ENCODE peak calls at places on chromosome 11, in four cellular contexts. P is fibroblast of villous mesenchyme, S is A549, E is kidney epithelial cell. D is an unnamed sample.

GRCh38 chr11:16296243-16296642 is 60.1 kb downstream of the SOX6 start:
- DNase-seq in P (no peak), E (no peak), S (no peak), D (no peak)

GRCh38 chr11:116257092-116257491 is 515.7 kb downstream of the BUD13 start:
- DNase-seq in P (no peak), E (no peak), S (no peak), D (no peak)

GRCh38 chr11:112277937-112278336 is 17.3 kb upstream of the PLET1 start:
- DNase-seq in S (no peak), P (no peak), E (peak), D (no peak)

GRCh38 chr11:76666830-76667229 is 3.7 kb downstream of the LRRC32 start:
- DNase-seq in E (no peak), P (no peak), S (no peak), D (no peak)

GRCh38 chr11:1825039-1825740 is 9.6 kb upstream of the SYT8 start:
- DNase-seq in S (peak), P (peak), E (no peak), D (no peak)

GRCh38 chr11:124329787-124330478 is 9.9 kb upstream of the OR8D2 start:
- DNase-seq in S (no peak), P (peak), E (no peak), D (no peak)

GRCh38 chr11:7204778-7205177 is 46.9 kb upstream of the SYT9 start:
- DNase-seq in E (peak), P (no peak), S (no peak), D (no peak)

GRCh38 chr11:127105578-127105977 is 105.0 kb upstream of the KIRREL3 start:
- DNase-seq in E (no peak), P (no peak), S (no peak), D (no peak)

GRCh38 chr11:64348611-64349387 is 8.8 kb downstream of the CCDC88B start:
- DNase-seq in E (no peak), P (no peak), S (no peak), D (no peak)

GRCh38 chr11:128757886-128758612 is 64.2 kb downstream of the FLI1 start:
- DNase-seq in S (no peak), E (no peak), P (no peak), D (no peak)

GRCh38 chr11:119356349-119357031 is 10.0 kb upstream of the MFRP start:
- DNase-seq in P (peak), S (peak), E (no peak), D (no peak)
- H3K4me3 ChIP-seq in P (peak), S (peak), E (peak), D (peak)

GRCh38 chr11:104637652-104638170 is 260.5 kb downstream of the CASP12 start:
- DNase-seq in P (no peak), S (no peak), E (no peak), D (no peak)
- TF ChIP-seq CTCF in P (no peak), S (no peak), E (no peak), D (no peak)

GRCh38 chr11:33913991-33914390 is 22.1 kb upstream of the LMO2 start:
- DNase-seq in E (no peak), P (no peak), S (no peak), D (no peak)
- H3K4me3 ChIP-seq in E (no peak), P (no peak), S (no peak), D (no peak)

GRCh38 chr11:86535773-86536172 is 136.6 kb downstream of the ME3 start:
- DNase-seq in S (no peak), E (no peak), P (no peak), D (no peak)

GRCh38 chr11:86538223-86538548 is 134.2 kb downstream of the ME3 start:
- DNase-seq in E (no peak), P (no peak), S (no peak), D (no peak)

DNA sequence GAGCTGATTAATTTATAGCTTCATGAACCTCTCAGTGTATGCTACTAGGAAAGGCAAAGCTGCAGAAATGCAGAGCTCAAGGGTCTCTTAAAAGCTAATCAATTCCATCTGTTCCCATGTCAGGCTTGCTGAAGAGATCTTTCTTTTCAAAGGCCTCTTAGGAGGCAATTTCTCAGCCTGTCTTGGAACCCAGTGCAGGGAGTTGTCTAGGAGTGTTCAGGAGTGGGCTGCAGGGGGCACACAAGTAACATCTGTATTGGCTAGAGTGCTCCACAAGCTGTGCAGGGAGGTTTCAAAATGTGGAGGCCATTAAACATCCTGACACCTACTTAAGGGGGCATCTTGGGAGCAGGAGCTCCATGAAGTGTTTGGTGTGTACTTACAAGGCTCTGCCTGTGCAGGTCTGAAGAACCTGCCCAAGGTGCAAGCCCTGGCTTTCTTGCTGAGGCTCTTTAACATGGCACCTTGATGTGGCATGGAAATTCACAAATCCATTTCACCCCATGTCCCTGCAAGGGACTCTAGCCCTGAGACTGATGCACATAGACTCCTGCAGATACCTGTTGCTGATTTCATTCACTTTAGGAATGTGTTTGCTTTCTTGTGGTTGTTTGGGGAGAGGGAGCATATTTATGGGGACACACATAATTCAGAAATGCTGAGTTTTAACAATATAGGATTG is 134.7 kb downstream of the ME3 start:
- DNase-seq in S (no peak), E (no peak), P (peak), D (no peak)
- TF ChIP-seq CTCF in S (no peak), E (no peak), P (peak), D (peak)

GRCh38 chr11:47916361-47916841 is 64.0 kb upstream of the PTPRJ start:
- DNase-seq in S (no peak), P (peak), E (no peak), D (no peak)

GRCh38 chr11:47918370-47918690 is 62.0 kb upstream of the PTPRJ start:
- DNase-seq in S (no peak), P (no peak), E (no peak), D (no peak)

GRCh38 chr11:47915407-47916137 is 64.8 kb upstream of the PTPRJ start:
- DNase-seq in P (no peak), E (no peak), S (no peak), D (no peak)

GRCh38 chr11:47918882-47919495 is 61.4 kb upstream of the PTPRJ start:
- DNase-seq in E (no peak), S (peak), P (peak), D (no peak)

DNA sequence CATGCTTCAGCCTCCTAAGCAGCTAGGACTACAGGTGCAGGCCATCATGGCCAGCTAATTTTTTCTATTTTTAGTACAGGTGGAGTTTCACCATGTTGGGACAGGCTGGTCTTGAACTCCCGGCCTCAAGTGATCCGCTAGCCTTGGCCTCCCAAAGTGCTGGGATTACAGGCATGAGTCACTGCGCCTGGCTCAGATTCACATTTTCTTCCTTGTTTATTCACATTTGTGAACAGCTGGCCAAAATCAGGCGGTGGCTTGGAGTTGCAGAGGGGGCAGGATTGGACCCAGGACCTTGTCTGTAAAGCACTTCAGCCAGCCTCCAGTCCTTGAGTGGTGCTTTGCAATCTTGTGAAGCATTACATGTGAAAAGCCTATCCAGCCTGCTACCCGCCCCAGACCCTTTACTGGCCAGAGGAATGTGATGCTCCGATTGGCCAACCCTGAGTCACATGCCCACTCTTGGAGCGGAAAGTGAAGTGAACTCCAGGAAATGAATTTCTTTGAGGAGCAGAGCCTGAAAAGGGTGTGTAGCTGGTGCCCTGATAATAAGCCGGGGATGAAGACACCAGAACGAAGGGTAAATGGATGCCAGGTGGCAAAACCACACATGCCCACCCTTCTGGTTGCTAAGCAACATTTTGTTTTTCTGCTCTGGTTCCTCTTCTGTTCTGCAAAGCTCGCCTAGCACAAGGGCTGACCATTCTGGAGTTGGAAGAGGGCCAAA is 62.6 kb upstream of the PTPRJ start:
- DNase-seq in S (peak), E (peak), P (peak), D (peak)
- H3K4me3 ChIP-seq in S (no peak), E (no peak), P (peak), D (peak)

GRCh38 chr11:86204356-86204755 is 40.2 kb upstream of the EED start:
- DNase-seq in E (no peak), S (no peak), P (no peak), D (no peak)

GRCh38 chr11:86207413-86207812 is 37.1 kb upstream of the EED start:
- DNase-seq in E (no peak), P (no peak), S (no peak), D (no peak)

GRCh38 chr11:86206296-86206695 is 38.3 kb upstream of the EED start:
- DNase-seq in S (no peak), E (no peak), P (no peak), D (no peak)

GRCh38 chr11:86208572-86208971 is 36.0 kb upstream of the EED start:
- DNase-seq in P (no peak), S (no peak), E (no peak), D (no peak)

DNA sequence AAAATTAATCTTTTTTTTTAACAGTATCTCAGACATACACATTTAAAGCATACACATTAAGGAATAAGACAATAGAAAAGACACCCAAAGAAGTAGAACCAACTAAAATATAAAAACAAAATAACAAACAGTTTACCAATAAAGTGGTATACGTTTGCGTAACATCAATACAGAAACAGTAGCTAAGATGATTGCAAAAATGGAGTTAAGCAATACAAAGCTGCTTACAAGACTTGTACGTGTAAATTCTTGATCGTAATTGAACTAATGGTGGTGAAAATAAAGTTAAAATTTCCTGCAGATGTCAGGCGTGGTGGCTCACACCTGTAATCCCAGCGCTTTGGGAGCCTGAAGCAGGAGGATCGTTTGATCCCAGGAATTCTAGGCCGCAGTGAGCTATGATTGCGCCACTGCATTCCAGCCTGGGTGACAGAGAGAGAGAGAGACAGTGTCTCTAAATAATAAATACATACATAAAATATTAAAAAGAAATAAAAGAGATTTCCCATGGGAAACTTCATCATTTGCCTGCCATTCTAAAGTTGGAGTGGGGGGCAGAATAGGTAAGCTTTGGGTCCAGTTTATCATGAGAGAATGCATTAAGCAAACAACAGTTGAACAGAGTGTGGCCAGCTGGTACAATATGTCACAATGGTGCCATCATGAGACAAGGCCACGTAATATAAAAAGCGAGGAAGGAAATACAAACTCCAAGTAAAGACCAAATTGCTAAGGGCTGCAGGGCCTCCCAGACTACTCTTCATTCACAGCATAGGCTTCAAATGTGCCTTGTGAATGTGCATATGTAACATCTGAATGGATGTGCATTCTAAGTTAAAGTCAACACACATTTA is 38.9 kb upstream of the EED start:
- DNase-seq in E (no peak), S (no peak), P (no peak), D (no peak)
- TF ChIP-seq CTCF in E (no peak), S (no peak), P (no peak), D (no peak)

GRCh38 chr11:34380696-34381095 is 22.9 kb upstream of the ABTB2 start:
- DNase-seq in S (peak), E (no peak), P (peak), D (no peak)
- H3K4me3 ChIP-seq in S (no peak), E (no peak), P (no peak), D (no peak)

GRCh38 chr11:118918128-118918685 is 7.5 kb downstream of the BCL9L start:
- DNase-seq in P (peak), E (no peak), S (no peak), D (no peak)
- TF ChIP-seq CTCF in P (peak), E (no peak), S (no peak), D (no peak)

DNA sequence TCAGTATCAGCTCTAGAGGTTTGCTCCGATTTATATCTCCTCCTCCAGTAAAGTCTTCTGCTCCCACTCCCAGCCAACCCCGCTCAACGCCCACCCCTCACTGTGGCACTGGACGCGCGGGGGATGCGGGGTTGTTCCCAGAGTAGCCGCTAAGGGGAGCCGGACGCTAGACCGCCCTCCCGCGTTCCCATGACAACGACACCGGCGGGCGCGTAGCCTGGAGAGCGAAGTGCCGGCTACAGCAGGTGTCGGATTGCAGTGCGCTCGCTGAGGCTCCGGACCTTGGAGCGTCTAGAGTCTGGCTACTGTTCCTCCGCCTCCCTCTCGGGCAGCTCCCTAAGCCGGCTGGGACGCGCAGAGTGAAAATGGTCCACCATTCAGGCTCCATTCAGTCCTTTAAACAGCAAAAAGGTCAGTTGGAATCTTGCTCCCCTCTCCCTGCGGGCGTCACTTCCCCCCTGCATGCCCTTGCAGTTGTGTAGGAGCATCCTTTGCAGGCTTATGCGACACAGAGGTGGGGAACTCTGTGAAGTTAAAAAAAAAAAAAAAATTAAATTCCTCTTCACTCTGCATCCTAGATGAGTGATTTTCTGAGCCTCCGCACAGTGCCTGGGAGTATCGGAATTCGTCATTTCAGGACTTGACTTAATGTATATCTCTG is at the start of gene ANO3:
- DNase-seq in E (peak), P (peak), S (peak), D (peak)
- H3K4me3 ChIP-seq in E (peak), P (peak), S (peak), D (no peak)

D was measured in HFF-Myc.